ENCODE peak calls at places on chromosomes 3 and 15, in six cellular contexts. J, X, P, E, O and F are unnamed samples.

GRCh38 chr15:81001180-81002003 is 669 bp downstream of the TLNRD1 start:
- DNase-seq in J (peak; percentile 42), X (peak; percentile 62), P (no peak), E (peak; percentile 31), O (no peak), F (peak; percentile 72)

GRCh38 chr3:49500408-49501257 is 30.6 kb downstream of the DAG1 start:
- DNase-seq in J (no peak), X (peak; percentile 72), P (peak; percentile 74), E (no peak), O (no peak), F (no peak)

GRCh38 chr3:52891615-52892081 is 5.7 kb downstream of the STIMATE start:
- DNase-seq in J (no peak), X (no peak), P (no peak), E (no peak), O (no peak), F (no peak)

GRCh38 chr3:16317561-16317945 is 52.5 kb downstream of the OXNAD1 start:
- DNase-seq in J (no peak), X (no peak), P (no peak), E (no peak), O (no peak), F (no peak)

GRCh38 chr3:52299815-52300611 is 12.4 kb downstream of the GLYCTK start:
- DNase-seq in J (no peak), X (no peak), P (peak; percentile 56), E (no peak), O (no peak), F (no peak)

GRCh38 chr3:33372218-33373081 is 67.8 kb downstream of the UBP1 start:
- DNase-seq in J (no peak), X (no peak), P (peak; percentile 34), E (no peak), O (peak; percentile 23), F (peak; percentile 44)

GRCh38 chr15:67835349-67836133 is 4.3 kb downstream of the RNU6-1 start:
- DNase-seq in J (no peak), X (no peak), P (no peak), E (no peak), O (no peak), F (no peak)

GRCh38 chr3:66500575-66501482 is at the start of gene LRIG1:
- DNase-seq in J (peak; percentile 99), X (peak; percentile 100), P (peak; percentile 100), E (peak; percentile 98), O (peak; percentile 91), F (peak; percentile 100)

GRCh38 chr3:125634346-125634964 is 39.2 kb upstream of the OSBPL11 start:
- DNase-seq in J (no peak), X (no peak), P (no peak), E (no peak), O (no peak), F (no peak)

GRCh38 chr3:20225769-20226168 is 39.8 kb upstream of the SGO1 start:
- DNase-seq in J (no peak), X (no peak), P (no peak), E (no peak), O (no peak), F (no peak)

GRCh38 chr3:150975992-150976368 is 3.5 kb upstream of the CLRN1 start:
- DNase-seq in J (no peak), X (no peak), P (no peak), E (no peak), O (no peak), F (no peak)

GRCh38 chr3:106829206-106829605 is 548.0 kb upstream of the CCDC54 start:
- DNase-seq in J (no peak), X (no peak), P (no peak), E (no peak), O (no peak), F (no peak)